ENCODE peak calls at places on chromosomes 7 and 10, in five cellular contexts. B is fibroblast of lung, E is MM.1S, T is endodermal cell, N is thoracic aorta. A is an unnamed sample. For H3K9me3, the result is how much of the 10 kb centered on the place peaks cover.

GRCh38 chr7:117800406-117800805 is 72.8 kb downstream of the CTTNBP2 start:
- DNase-seq in B (no peak), E (no peak), N (no peak), T (no peak), A (no peak)

GRCh38 chr10:59234814-59235429 is 58.5 kb downstream of the PHYHIPL start:
- DNase-seq in B (peak), E (peak), T (peak), N (no peak), A (no peak)

GRCh38 chr10:74432841-74433594 is 282.0 kb downstream of the ADK start:
- DNase-seq in T (no peak), E (no peak), B (peak), N (no peak), A (no peak)

GRCh38 chr10:49359349-49360231 is 36.3 kb downstream of the DRGX start:
- DNase-seq in T (peak), E (no peak), N (no peak), B (peak), A (peak)

GRCh38 chr7:37372750-37373149 is 75.9 kb downstream of the ELMO1 start:
- DNase-seq in B (no peak), E (no peak), N (no peak), T (no peak), A (no peak)

GRCh38 chr10:15780353-15781135 is 60.8 kb upstream of the ITGA8 start:
- DNase-seq in T (no peak), N (peak), E (no peak), B (peak), A (no peak)

GRCh38 chr10:67296926-67297325 is 371.1 kb downstream of the LRRTM3 start:
- DNase-seq in E (no peak), N (no peak), T (no peak), B (no peak), A (no peak)

GRCh38 chr7:135262623-135263320 is 29.1 kb downstream of the STRA8 start:
- DNase-seq in B (no peak), E (no peak), T (peak), N (no peak), A (no peak)

GRCh38 chr7:150753826-150754603 is 16.8 kb downstream of the GIMAP5 start:
- DNase-seq in E (peak), N (no peak), B (no peak), T (peak), A (no peak)

GRCh38 chr7:81499262-81500116 is 270.4 kb downstream of the HGF start:
- DNase-seq in T (peak), N (no peak), B (peak), E (peak), A (no peak)

GRCh38 chr7:105837765-105838241 is 38.6 kb downstream of the ATXN7L1 start:
- DNase-seq in E (no peak), B (no peak), N (no peak), T (no peak), A (peak)

GRCh38 chr7:106966121-106966520 is 78.4 kb upstream of the PRKAR2B start:
- DNase-seq in E (no peak), N (no peak), T (no peak), B (no peak), A (no peak)

GRCh38 chr7:44980393-44981034 is 1.7 kb upstream of the MYO1G start:
- DNase-seq in T (peak), B (peak), N (peak), E (no peak), A (no peak)

GRCh38 chr10:20768849-20769248 is 128.3 kb downstream of the NEBL start:
- DNase-seq in N (no peak), T (no peak), B (peak), E (no peak), A (no peak)

GRCh38 chr10:22338260-22338894 is 6.9 kb upstream of the SPAG6 start:
- DNase-seq in B (no peak), N (no peak), T (no peak), E (no peak), A (no peak)

GRCh38 chr7:140656548-140657515 is 15.9 kb upstream of the ADCK2 start:
- DNase-seq in T (no peak), E (peak), B (peak), N (no peak), A (no peak)

GRCh38 chr10:89494615-89495014 is 40.8 kb downstream of the SLC16A12 start:
- DNase-seq in T (no peak), E (no peak), N (no peak), B (no peak), A (no peak)

GRCh38 chr7:1669486-1669951 is 558 bp upstream of the ELFN1 start:
- DNase-seq in B (no peak), T (no peak), E (no peak), N (no peak), A (no peak)

GRCh38 chr10:8045728-8046494 is 8.6 kb upstream of the GATA3 start:
- DNase-seq in E (no peak), N (no peak), T (no peak), B (no peak), A (no peak)

GRCh38 chr7:29945259-29945809 is 44.3 kb downstream of the SCRN1 start:
- DNase-seq in E (no peak), T (no peak), B (no peak), N (no peak), A (no peak)

GRCh38 chr10:72340510-72340895 is 14.2 kb downstream of the DNAJB12 start:
- DNase-seq in T (peak), B (peak), N (no peak), E (peak), A (no peak)

GRCh38 chr10:89332092-89332633 is 4.4 kb downstream of the IFIT3 start:
- DNase-seq in E (peak), N (no peak), B (peak), T (no peak), A (no peak)

GRCh38 chr10:1715821-1716220 is 21.5 kb downstream of the ADARB2 start:
- DNase-seq in T (peak), B (no peak), E (no peak), N (no peak), A (no peak)

GRCh38 chr10:2985729-2986232 is 81.6 kb upstream of the PFKP start:
- DNase-seq in N (no peak), E (no peak), T (peak), B (peak), A (no peak)

GRCh38 chr7:32905175-32905662 is 13.7 kb upstream of the KBTBD2 start:
- DNase-seq in B (peak), N (no peak), E (peak), T (peak), A (no peak)

GRCh38 chr7:50608196-50608906 is 43.1 kb upstream of the DDC start:
- DNase-seq in B (no peak), N (no peak), T (no peak), E (peak), A (no peak)

GRCh38 chr10:97796651-97797050 is 24.9 kb upstream of the SFRP5 start:
- DNase-seq in B (no peak), E (no peak), T (no peak), N (no peak), A (no peak)

GRCh38 chr7:82985144-82985802 is 177.4 kb downstream of the PCLO start:
- DNase-seq in T (no peak), B (no peak), N (no peak), E (no peak), A (no peak)

GRCh38 chr10:132307823-132308587 is at the start of gene STK32C:
- DNase-seq in B (peak), E (peak), N (peak), T (peak), A (peak)

DNA sequence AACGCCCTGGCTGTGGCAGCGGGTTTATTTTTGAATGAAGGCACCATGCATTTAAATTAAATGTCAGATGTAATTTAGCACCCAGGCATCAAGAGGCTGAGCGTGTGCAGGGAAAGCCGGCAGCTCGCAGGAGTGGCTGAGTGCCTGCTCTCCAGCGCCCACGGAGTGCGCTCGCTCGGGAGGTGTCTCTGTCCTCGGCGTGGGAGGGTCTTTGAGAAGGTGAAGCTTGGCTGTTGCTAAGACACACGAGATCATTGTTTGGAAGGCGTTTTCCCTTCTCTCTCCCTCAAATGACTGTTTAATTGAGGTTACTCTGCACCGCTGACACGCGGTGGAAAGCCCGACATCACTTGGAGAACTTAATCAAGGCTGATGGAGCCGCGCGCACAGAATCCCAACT is 414.5 kb downstream of the DNAJB6 start:
- DNase-seq in E (no peak), T (no peak), N (no peak), B (no peak), A (no peak)
- H3K9me3 ChIP-seq in E (under half), T (under half), N (under half), B (under half), A (under half)

GRCh38 chr10:29166713-29167112 is 122.2 kb upstream of the LYZL1 start:
- DNase-seq in B (no peak), N (no peak), T (no peak), E (no peak), A (no peak)
- H3K9me3 ChIP-seq in B (under half), N (under half), T (under half), E (under half), A (under half)

GRCh38 chr7:64993901-64994300 is 3.1 kb upstream of the ZNF117 start:
- DNase-seq in N (no peak), E (no peak), T (no peak), B (no peak), A (no peak)
- H3K9me3 ChIP-seq in N (under half), E (under half), T (half or more), B (under half), A (under half)

DNA sequence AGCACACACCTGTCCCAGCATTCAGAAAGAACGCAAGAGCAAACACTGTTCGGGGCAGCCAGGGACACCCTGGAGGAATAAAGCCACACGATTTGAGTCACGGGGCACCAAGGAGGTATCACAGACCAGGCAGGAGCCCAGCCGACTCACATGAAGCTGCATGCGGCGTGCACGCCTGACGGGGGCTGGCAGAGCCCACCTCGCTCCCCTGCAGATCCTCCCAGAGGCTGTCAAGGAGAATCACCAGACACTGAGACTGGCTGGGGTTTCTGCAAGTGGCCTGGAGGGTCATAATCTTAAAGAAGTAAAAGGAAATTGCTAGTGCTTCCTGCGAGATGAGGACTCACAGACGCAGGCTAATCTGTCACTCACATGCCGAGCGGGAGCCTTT is 61.6 kb downstream of the TCERG1L start:
- DNase-seq in N (no peak), T (peak), B (no peak), E (no peak), A (no peak)
- H3K9me3 ChIP-seq in N (under half), T (under half), B (under half), E (under half), A (under half)

GRCh38 chr7:129989466-129989865 is 36.7 kb upstream of the UBE2H start:
- DNase-seq in N (no peak), T (no peak), E (peak), B (no peak), A (no peak)

GRCh38 chr7:129980667-129981066 is 27.9 kb upstream of the UBE2H start:
- DNase-seq in B (no peak), E (no peak), T (no peak), N (no peak), A (no peak)

GRCh38 chr7:129990403-129991192 is 37.8 kb upstream of the UBE2H start:
- DNase-seq in E (no peak), B (no peak), T (peak), N (no peak), A (no peak)

GRCh38 chr7:129986600-129986999 is 33.8 kb upstream of the UBE2H start:
- DNase-seq in B (no peak), T (no peak), N (no peak), E (no peak), A (no peak)
- H3K9me3 ChIP-seq in B (under half), T (under half), N (under half), E (under half), A (under half)